ENCODE peak calls at places on chromosomes 12 and 14, in seven cellular contexts. One of them, this sample, is unnamed.

GRCh38 chr12:78540621-78541336 is 323.8 kb upstream of the SYT1 start:
- DNase-seq in hepatocyte: no peak
- DNase-seq in lower lobe of right lung: no peak
- DNase-seq in lower leg skin: no peak
- DNase-seq in fibroblast of pulmonary artery: no peak
- DNase-seq in nephron progenitor cell: no peak
- DNase-seq in omental fat pad: no peak
- DNase-seq in this sample: peak

GRCh38 chr12:64976131-64976530 is 145.0 kb downstream of the WIF1 start:
- DNase-seq in hepatocyte: no peak
- DNase-seq in lower lobe of right lung: no peak
- DNase-seq in lower leg skin: no peak
- DNase-seq in fibroblast of pulmonary artery: no peak
- DNase-seq in nephron progenitor cell: no peak
- DNase-seq in omental fat pad: no peak
- DNase-seq in this sample: no peak

GRCh38 chr12:5817246-5817645 is 127.8 kb downstream of the ANO2 start:
- DNase-seq in hepatocyte: no peak
- DNase-seq in lower lobe of right lung: no peak
- DNase-seq in lower leg skin: no peak
- DNase-seq in fibroblast of pulmonary artery: no peak
- DNase-seq in nephron progenitor cell: no peak
- DNase-seq in omental fat pad: no peak
- DNase-seq in this sample: no peak

GRCh38 chr12:90010089-90010488 is 301.5 kb upstream of the ATP2B1 start:
- DNase-seq in hepatocyte: no peak
- DNase-seq in lower lobe of right lung: no peak
- DNase-seq in lower leg skin: no peak
- DNase-seq in fibroblast of pulmonary artery: no peak
- DNase-seq in nephron progenitor cell: no peak
- DNase-seq in omental fat pad: no peak
- DNase-seq in this sample: no peak

GRCh38 chr12:2248901-2249381 is 196.2 kb downstream of the CACNA1C start:
- DNase-seq in hepatocyte: no peak
- DNase-seq in lower lobe of right lung: no peak
- DNase-seq in lower leg skin: no peak
- DNase-seq in fibroblast of pulmonary artery: no peak
- DNase-seq in nephron progenitor cell: no peak
- DNase-seq in omental fat pad: no peak
- DNase-seq in this sample: no peak

GRCh38 chr12:72089678-72090077 is 151.0 kb downstream of the TPH2 start:
- DNase-seq in hepatocyte: no peak
- DNase-seq in lower lobe of right lung: no peak
- DNase-seq in lower leg skin: no peak
- DNase-seq in fibroblast of pulmonary artery: no peak
- DNase-seq in nephron progenitor cell: no peak
- DNase-seq in omental fat pad: no peak
- DNase-seq in this sample: no peak

GRCh38 chr12:29844667-29845066 is 60.9 kb upstream of the TMTC1 start:
- DNase-seq in hepatocyte: no peak
- DNase-seq in lower lobe of right lung: no peak
- DNase-seq in lower leg skin: no peak
- DNase-seq in fibroblast of pulmonary artery: peak
- DNase-seq in nephron progenitor cell: no peak
- DNase-seq in omental fat pad: no peak
- DNase-seq in this sample: no peak

GRCh38 chr12:4268549-4269181 is 4.9 kb upstream of the CCND2 start:
- DNase-seq in hepatocyte: no peak
- DNase-seq in lower lobe of right lung: no peak
- DNase-seq in lower leg skin: no peak
- DNase-seq in fibroblast of pulmonary artery: no peak
- DNase-seq in nephron progenitor cell: peak
- DNase-seq in omental fat pad: no peak
- DNase-seq in this sample: no peak

GRCh38 chr14:36503771-36504741 is 16.0 kb downstream of the NKX2-1 start:
- DNase-seq in hepatocyte: peak
- DNase-seq in lower lobe of right lung: peak
- DNase-seq in lower leg skin: no peak
- DNase-seq in fibroblast of pulmonary artery: no peak
- DNase-seq in nephron progenitor cell: no peak
- DNase-seq in omental fat pad: no peak
- DNase-seq in this sample: no peak

GRCh38 chr14:65824285-65824977 is 411.9 kb downstream of the FUT8 start:
- DNase-seq in hepatocyte: peak
- DNase-seq in lower lobe of right lung: no peak
- DNase-seq in lower leg skin: peak
- DNase-seq in fibroblast of pulmonary artery: peak
- DNase-seq in nephron progenitor cell: peak
- DNase-seq in omental fat pad: no peak
- DNase-seq in this sample: peak

GRCh38 chr12:21962821-21963220 is 21.6 kb upstream of the ABCC9 start:
- DNase-seq in hepatocyte: no peak
- DNase-seq in lower lobe of right lung: no peak
- DNase-seq in lower leg skin: no peak
- DNase-seq in fibroblast of pulmonary artery: no peak
- DNase-seq in nephron progenitor cell: no peak
- DNase-seq in omental fat pad: no peak
- DNase-seq in this sample: no peak
- TF ChIP-seq CTCF in hepatocyte: no peak
- TF ChIP-seq CTCF in lower lobe of right lung: no peak
- TF ChIP-seq CTCF in lower leg skin: no peak
- TF ChIP-seq CTCF in fibroblast of pulmonary artery: no peak
- TF ChIP-seq CTCF in nephron progenitor cell: no peak
- TF ChIP-seq CTCF in omental fat pad: no peak
- TF ChIP-seq CTCF in this sample: no peak

GRCh38 chr12:52011602-52012214 is 5.0 kb downstream of the TAMALIN start:
- DNase-seq in hepatocyte: no peak
- DNase-seq in lower lobe of right lung: no peak
- DNase-seq in lower leg skin: no peak
- DNase-seq in fibroblast of pulmonary artery: no peak
- DNase-seq in nephron progenitor cell: no peak
- DNase-seq in omental fat pad: no peak
- DNase-seq in this sample: no peak

GRCh38 chr12:52009081-52009751 is 2.5 kb downstream of the TAMALIN start:
- DNase-seq in hepatocyte: no peak
- DNase-seq in lower lobe of right lung: no peak
- DNase-seq in lower leg skin: no peak
- DNase-seq in fibroblast of pulmonary artery: no peak
- DNase-seq in nephron progenitor cell: no peak
- DNase-seq in omental fat pad: no peak
- DNase-seq in this sample: no peak

GRCh38 chr12:52010692-52011601 is 4.2 kb downstream of the TAMALIN start:
- DNase-seq in hepatocyte: no peak
- DNase-seq in lower lobe of right lung: no peak
- DNase-seq in lower leg skin: no peak
- DNase-seq in fibroblast of pulmonary artery: no peak
- DNase-seq in nephron progenitor cell: no peak
- DNase-seq in omental fat pad: no peak
- DNase-seq in this sample: no peak

GRCh38 chr12:52007982-52008510 is 1.3 kb downstream of the TAMALIN start:
- DNase-seq in hepatocyte: no peak
- DNase-seq in lower lobe of right lung: no peak
- DNase-seq in lower leg skin: no peak
- DNase-seq in fibroblast of pulmonary artery: no peak
- DNase-seq in nephron progenitor cell: no peak
- DNase-seq in omental fat pad: no peak
- DNase-seq in this sample: no peak

DNA sequence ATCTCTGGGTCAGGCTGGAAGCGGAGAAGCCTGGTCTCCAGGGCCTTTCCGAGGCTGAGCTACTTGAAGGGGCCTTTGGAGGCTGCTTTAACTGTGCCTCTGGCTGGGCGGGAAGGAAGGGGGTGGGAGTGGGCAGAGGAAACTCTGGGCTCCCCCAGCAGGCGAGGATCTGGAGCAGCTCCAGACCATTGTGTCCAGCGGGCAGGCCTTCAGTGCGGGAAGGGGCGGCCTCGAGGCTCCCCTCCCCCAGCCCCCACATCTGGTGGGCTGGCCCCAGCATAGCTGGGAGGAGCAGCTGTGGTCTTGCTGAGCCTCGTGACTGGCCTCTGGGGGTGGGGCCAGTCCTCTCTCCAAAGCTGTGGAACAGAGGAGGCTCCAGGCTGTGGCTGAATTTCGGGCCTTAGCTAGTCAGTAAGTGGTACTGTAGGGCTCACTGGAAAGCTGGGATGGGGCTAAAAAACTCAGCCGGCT is 3.4 kb downstream of the TAMALIN start:
- DNase-seq in hepatocyte: peak
- DNase-seq in lower lobe of right lung: peak
- DNase-seq in lower leg skin: peak
- DNase-seq in fibroblast of pulmonary artery: peak
- DNase-seq in nephron progenitor cell: peak
- DNase-seq in omental fat pad: no peak
- DNase-seq in this sample: peak
- TF ChIP-seq CTCF in hepatocyte: no peak
- TF ChIP-seq CTCF in lower lobe of right lung: no peak
- TF ChIP-seq CTCF in lower leg skin: no peak
- TF ChIP-seq CTCF in fibroblast of pulmonary artery: no peak
- TF ChIP-seq CTCF in nephron progenitor cell: no peak
- TF ChIP-seq CTCF in omental fat pad: no peak
- TF ChIP-seq CTCF in this sample: no peak

GRCh38 chr12:99745895-99746294 is 98.3 kb downstream of the GARIN6 start:
- DNase-seq in hepatocyte: no peak
- DNase-seq in lower lobe of right lung: no peak
- DNase-seq in lower leg skin: no peak
- DNase-seq in fibroblast of pulmonary artery: no peak
- DNase-seq in nephron progenitor cell: no peak
- DNase-seq in omental fat pad: no peak
- DNase-seq in this sample: no peak

GRCh38 chr12:99745106-99745505 is 97.6 kb downstream of the GARIN6 start:
- DNase-seq in hepatocyte: no peak
- DNase-seq in lower lobe of right lung: no peak
- DNase-seq in lower leg skin: no peak
- DNase-seq in fibroblast of pulmonary artery: no peak
- DNase-seq in nephron progenitor cell: no peak
- DNase-seq in omental fat pad: no peak
- DNase-seq in this sample: no peak

GRCh38 chr12:99746538-99746937 is 99.0 kb downstream of the GARIN6 start:
- DNase-seq in hepatocyte: no peak
- DNase-seq in lower lobe of right lung: no peak
- DNase-seq in lower leg skin: no peak
- DNase-seq in fibroblast of pulmonary artery: no peak
- DNase-seq in nephron progenitor cell: no peak
- DNase-seq in omental fat pad: no peak
- DNase-seq in this sample: no peak
- TF ChIP-seq CTCF in hepatocyte: no peak
- TF ChIP-seq CTCF in lower lobe of right lung: no peak
- TF ChIP-seq CTCF in lower leg skin: no peak
- TF ChIP-seq CTCF in fibroblast of pulmonary artery: no peak
- TF ChIP-seq CTCF in nephron progenitor cell: no peak
- TF ChIP-seq CTCF in omental fat pad: no peak
- TF ChIP-seq CTCF in this sample: no peak

DNA sequence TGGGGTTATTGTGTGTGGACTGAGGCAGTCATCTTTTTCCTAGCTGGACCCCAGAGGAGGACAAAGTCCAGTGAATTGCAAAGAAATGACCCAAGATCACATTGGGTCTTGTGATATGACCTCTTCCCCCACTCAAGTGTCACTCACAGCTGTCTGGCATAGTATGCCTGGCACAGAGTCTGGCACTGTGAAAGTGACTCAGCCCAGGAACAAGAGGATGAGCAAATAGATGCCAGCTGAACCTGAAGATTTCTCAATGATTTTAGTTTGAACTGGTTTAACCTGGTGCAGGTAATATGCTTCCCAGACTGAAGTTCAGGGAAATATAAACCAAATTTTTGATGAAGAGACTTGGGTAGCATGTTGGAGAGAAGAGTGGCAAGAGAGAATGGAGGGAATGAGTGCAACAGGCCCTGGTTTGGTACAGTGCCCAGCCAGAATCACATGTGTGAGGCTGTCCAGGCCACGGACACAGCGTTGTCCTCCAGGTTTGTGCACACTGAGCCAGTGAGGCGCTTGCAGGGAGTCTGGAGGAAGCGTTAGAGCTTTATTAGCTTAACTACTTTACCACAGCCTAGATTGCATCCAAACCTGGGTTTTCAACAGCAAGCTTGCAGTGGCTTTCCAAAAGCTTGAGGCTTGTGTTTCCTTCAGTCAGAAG is 332.9 kb downstream of the NUAK1 start:
- DNase-seq in hepatocyte: no peak
- DNase-seq in lower lobe of right lung: no peak
- DNase-seq in lower leg skin: no peak
- DNase-seq in fibroblast of pulmonary artery: no peak
- DNase-seq in nephron progenitor cell: no peak
- DNase-seq in omental fat pad: no peak
- DNase-seq in this sample: no peak
- TF ChIP-seq CTCF in hepatocyte: no peak
- TF ChIP-seq CTCF in lower lobe of right lung: no peak
- TF ChIP-seq CTCF in lower leg skin: no peak
- TF ChIP-seq CTCF in fibroblast of pulmonary artery: no peak
- TF ChIP-seq CTCF in nephron progenitor cell: no peak
- TF ChIP-seq CTCF in omental fat pad: no peak
- TF ChIP-seq CTCF in this sample: no peak

GRCh38 chr12:56041579-56042429 is at the start of gene RPS26:
- DNase-seq in hepatocyte: peak
- DNase-seq in lower lobe of right lung: peak
- DNase-seq in lower leg skin: peak
- DNase-seq in fibroblast of pulmonary artery: peak
- DNase-seq in nephron progenitor cell: peak
- DNase-seq in omental fat pad: peak
- DNase-seq in this sample: peak
- TF ChIP-seq CTCF in hepatocyte: peak
- TF ChIP-seq CTCF in lower lobe of right lung: peak
- TF ChIP-seq CTCF in lower leg skin: no peak
- TF ChIP-seq CTCF in fibroblast of pulmonary artery: peak
- TF ChIP-seq CTCF in nephron progenitor cell: peak
- TF ChIP-seq CTCF in omental fat pad: no peak
- TF ChIP-seq CTCF in this sample: peak

GRCh38 chr14:100192672-100193416 is 33.4 kb upstream of the DEGS2 start:
- DNase-seq in hepatocyte: peak
- DNase-seq in lower lobe of right lung: peak
- DNase-seq in lower leg skin: peak
- DNase-seq in fibroblast of pulmonary artery: peak
- DNase-seq in nephron progenitor cell: peak
- DNase-seq in omental fat pad: peak
- DNase-seq in this sample: peak
- TF ChIP-seq CTCF in hepatocyte: peak
- TF ChIP-seq CTCF in lower lobe of right lung: peak
- TF ChIP-seq CTCF in lower leg skin: peak
- TF ChIP-seq CTCF in fibroblast of pulmonary artery: peak
- TF ChIP-seq CTCF in nephron progenitor cell: peak
- TF ChIP-seq CTCF in omental fat pad: peak
- TF ChIP-seq CTCF in this sample: peak

GRCh38 chr12:113766133-113766879 is 199.8 kb downstream of the RBM19 start:
- DNase-seq in hepatocyte: peak
- DNase-seq in lower lobe of right lung: no peak
- DNase-seq in lower leg skin: no peak
- DNase-seq in fibroblast of pulmonary artery: no peak
- DNase-seq in nephron progenitor cell: peak
- DNase-seq in omental fat pad: no peak
- DNase-seq in this sample: no peak
- TF ChIP-seq CTCF in hepatocyte: no peak
- TF ChIP-seq CTCF in lower lobe of right lung: no peak
- TF ChIP-seq CTCF in lower leg skin: no peak
- TF ChIP-seq CTCF in fibroblast of pulmonary artery: no peak
- TF ChIP-seq CTCF in nephron progenitor cell: no peak
- TF ChIP-seq CTCF in omental fat pad: no peak
- TF ChIP-seq CTCF in this sample: no peak

GRCh38 chr12:13976880-13977279 is 4.5 kb downstream of the GRIN2B start:
- DNase-seq in hepatocyte: no peak
- DNase-seq in lower lobe of right lung: no peak
- DNase-seq in lower leg skin: no peak
- DNase-seq in fibroblast of pulmonary artery: no peak
- DNase-seq in nephron progenitor cell: no peak
- DNase-seq in omental fat pad: no peak
- DNase-seq in this sample: no peak
- TF ChIP-seq CTCF in hepatocyte: no peak
- TF ChIP-seq CTCF in lower lobe of right lung: no peak
- TF ChIP-seq CTCF in lower leg skin: no peak
- TF ChIP-seq CTCF in fibroblast of pulmonary artery: no peak
- TF ChIP-seq CTCF in nephron progenitor cell: no peak
- TF ChIP-seq CTCF in omental fat pad: no peak
- TF ChIP-seq CTCF in this sample: no peak